ENCODE peak calls at places on chromosomes 11 and 22, in four cellular contexts. V is endothelial cell; B is stimulated activated CD8-positive, alpha-beta memory T cell treated with anti-CD3 and anti-CD28 coated beads, Interleukin-7, amount 100 ng/mL, for 24 hours; J is brain microvascular endothelial cell. M is an unnamed sample.

GRCh38 chr22:33247758-33248157 is 189.6 kb upstream of the SYN3 start:
- DNase-seq in V (no peak), B (no peak), J (no peak), M (no peak)

GRCh38 chr11:297666-298405 is 1.5 kb downstream of the IFITM5 start:
- DNase-seq in V (no peak), B (no peak), J (no peak), M (no peak)

GRCh38 chr11:121958978-121959340 is 157.1 kb downstream of the BLID start:
- DNase-seq in V (no peak), B (no peak), J (no peak), M (no peak)

GRCh38 chr11:101430236-101430635 is 153.6 kb downstream of the TRPC6 start:
- DNase-seq in V (no peak), B (no peak), J (no peak), M (no peak)

GRCh38 chr11:2944953-2945756 is 15.9 kb upstream of the PHLDA2 start:
- DNase-seq in V (peak), B (no peak), J (peak), M (peak)

GRCh38 chr22:19795617-19796008 is 35.0 kb downstream of the TBX1 start:
- DNase-seq in V (no peak), B (no peak), J (no peak), M (peak)

GRCh38 chr22:28051787-28052356 is 132.8 kb upstream of the PITPNB start:
- DNase-seq in V (peak), B (peak), J (peak), M (peak)

GRCh38 chr11:75495749-75496641 is 29.7 kb downstream of the GDPD5 start:
- DNase-seq in V (peak), B (no peak), J (no peak), M (no peak)

GRCh38 chr11:21561589-21561988 is 631.3 kb upstream of the ANO5 start:
- DNase-seq in V (no peak), B (no peak), J (no peak), M (no peak)

GRCh38 chr22:48960576-48960975 is 867.1 kb downstream of the BRD1 start:
- DNase-seq in V (no peak), B (no peak), J (no peak), M (no peak)

GRCh38 chr11:30585067-30585891 is 874 bp downstream of the MPPED2 start:
- DNase-seq in V (peak), B (no peak), J (no peak), M (no peak)

GRCh38 chr22:36144886-36145541 is 15.5 kb downstream of the APOL3 start:
- DNase-seq in V (peak), B (no peak), J (peak), M (no peak)

GRCh38 chr11:86431258-86431657 is 56.6 kb downstream of the CCDC81 start:
- DNase-seq in V (no peak), B (no peak), J (no peak), M (no peak)

GRCh38 chr11:90250970-90251369 is 28.1 kb upstream of the CHORDC1 start:
- DNase-seq in V (no peak), B (no peak), J (no peak), M (no peak)

GRCh38 chr22:21707677-21708076 is 27.9 kb downstream of the YPEL1 start:
- DNase-seq in V (no peak), B (no peak), J (no peak), M (no peak)

GRCh38 chr11:33722579-33723234 is 13.5 kb downstream of the CD59 start:
- DNase-seq in V (no peak), B (no peak), J (peak), M (no peak)

GRCh38 chr11:129846508-129847335 is 31.1 kb downstream of the TMEM45B start:
- DNase-seq in V (no peak), B (no peak), J (peak), M (no peak)

GRCh38 chr22:27230189-27230588 is 571.4 kb downstream of the MN1 start:
- DNase-seq in V (no peak), B (no peak), J (no peak), M (no peak)

GRCh38 chr11:57181678-57182305 is at the start of gene LRRC55:
- DNase-seq in V (no peak), B (no peak), J (no peak), M (no peak)

GRCh38 chr11:94877446-94878200 is 95.7 kb downstream of the CWC15 start:
- DNase-seq in V (no peak), B (no peak), J (peak), M (no peak)

GRCh38 chr22:39654527-39654926 is 84.0 kb downstream of the CACNA1I start:
- DNase-seq in V (no peak), B (no peak), J (no peak), M (no peak)